ENCODE peak calls at places on chromosome 1, in five cellular contexts. L, O, X, A and W are unnamed samples.

GRCh38 chr1:208910161-208910560 is 666.0 kb upstream of the PLXNA2 start:
- DNase-seq in L (no peak), O (no peak), X (no peak), A (no peak), W (no peak)

GRCh38 chr1:84259376-84259775 is 42.1 kb upstream of the SAMD13 start:
- DNase-seq in L (no peak), O (no peak), X (no peak), A (no peak), W (no peak)

GRCh38 chr1:100699744-100700143 is 19.8 kb upstream of the VCAM1 start:
- DNase-seq in L (peak; percentile 74), O (no peak), X (no peak), A (no peak), W (no peak)

GRCh38 chr1:111904478-111905218 is 84.8 kb downstream of the KCND3 start:
- DNase-seq in L (no peak), O (peak; percentile 45), X (peak; percentile 53), A (no peak), W (no peak)

GRCh38 chr1:221777434-221778072 is 35.7 kb upstream of the DUSP10 start:
- DNase-seq in L (no peak), O (no peak), X (no peak), A (no peak), W (no peak)

GRCh38 chr1:57470028-57470427 is 46.2 kb upstream of the DAB1 start:
- DNase-seq in L (no peak), O (no peak), X (no peak), A (no peak), W (peak; percentile 30)

GRCh38 chr1:113253979-113254378 is 136.3 kb upstream of the MAGI3 start:
- DNase-seq in L (no peak), O (no peak), X (no peak), A (no peak), W (no peak)

GRCh38 chr1:55015731-55016620 is 17.2 kb downstream of the BSND start:
- DNase-seq in L (no peak), O (no peak), X (no peak), A (no peak), W (no peak)

GRCh38 chr1:151006331-151007052 is at the start of gene MINDY1:
- DNase-seq in L (peak; percentile 96), O (peak; percentile 84), X (peak; percentile 75), A (peak; percentile 33), W (peak; percentile 82)

GRCh38 chr1:16006552-16007485 is 2.8 kb downstream of the SRARP start:
- DNase-seq in L (no peak), O (peak; percentile 31), X (no peak), A (no peak), W (no peak)

GRCh38 chr1:202283379-202283844 is 58.3 kb downstream of the UBE2T start:
- DNase-seq in L (peak; percentile 87), O (no peak), X (no peak), A (no peak), W (peak; percentile 77)

GRCh38 chr1:36804669-36805314 is 229.5 kb downstream of the GRIK3 start:
- DNase-seq in L (no peak), O (no peak), X (no peak), A (no peak), W (no peak)

GRCh38 chr1:161166669-161167548 is 683 bp downstream of the PPOX start:
- DNase-seq in L (peak; percentile 35), O (peak; percentile 52), X (no peak), A (no peak), W (peak; percentile 16)

GRCh38 chr1:85200367-85200869 is 398 bp downstream of the SYDE2 start:
- DNase-seq in L (peak; percentile 39), O (peak; percentile 50), X (peak; percentile 36), A (no peak), W (peak; percentile 29)

GRCh38 chr1:233319272-233319671 is 8.3 kb upstream of the MAP3K21 start:
- DNase-seq in L (no peak), O (no peak), X (no peak), A (no peak), W (no peak)

GRCh38 chr1:16083486-16083885 is 10.0 kb upstream of the FAM131C start:
- DNase-seq in L (no peak), O (no peak), X (no peak), A (no peak), W (no peak)

GRCh38 chr1:10653370-10654125 is 142.9 kb downstream of the CASZ1 start:
- DNase-seq in L (no peak), O (no peak), X (no peak), A (no peak), W (no peak)

GRCh38 chr1:10651377-10651776 is 145.1 kb downstream of the CASZ1 start:
- DNase-seq in L (no peak), O (peak; percentile 72), X (no peak), A (no peak), W (no peak)

GRCh38 chr1:10652626-10653025 is 143.8 kb downstream of the CASZ1 start:
- DNase-seq in L (no peak), O (no peak), X (no peak), A (no peak), W (no peak)

GRCh38 chr1:10650591-10651216 is 145.7 kb downstream of the CASZ1 start:
- DNase-seq in L (no peak), O (no peak), X (no peak), A (no peak), W (no peak)

DNA sequence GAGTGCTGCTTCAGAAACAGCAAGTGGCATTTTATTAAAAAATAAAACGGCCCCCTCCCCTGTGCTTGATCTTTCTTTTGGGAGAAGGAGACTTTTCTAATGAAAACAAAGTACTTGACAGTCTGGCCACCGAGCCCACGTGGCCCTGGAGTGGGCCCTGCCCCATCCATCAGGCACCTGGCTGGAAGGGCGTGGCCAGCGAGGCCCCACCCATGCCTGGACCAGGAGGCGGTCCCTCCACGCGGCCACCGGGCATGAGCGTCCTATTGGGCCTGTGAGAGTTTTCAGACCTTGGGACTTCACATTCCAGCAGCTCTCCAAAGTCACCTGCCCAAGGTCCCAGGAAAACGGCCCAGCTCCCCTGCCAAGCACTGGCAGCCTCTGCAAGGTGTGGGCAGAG is 144.7 kb downstream of the CASZ1 start:
- DNase-seq in L (no peak), O (peak; percentile 77), X (no peak), A (no peak), W (no peak)
- H2AFZ ChIP-seq in L (no peak overlapping the region), O (no peak overlapping the region), X (peak overlapping the region; percentile 82), A (no peak overlapping the region), W (no peak overlapping the region)

DNA sequence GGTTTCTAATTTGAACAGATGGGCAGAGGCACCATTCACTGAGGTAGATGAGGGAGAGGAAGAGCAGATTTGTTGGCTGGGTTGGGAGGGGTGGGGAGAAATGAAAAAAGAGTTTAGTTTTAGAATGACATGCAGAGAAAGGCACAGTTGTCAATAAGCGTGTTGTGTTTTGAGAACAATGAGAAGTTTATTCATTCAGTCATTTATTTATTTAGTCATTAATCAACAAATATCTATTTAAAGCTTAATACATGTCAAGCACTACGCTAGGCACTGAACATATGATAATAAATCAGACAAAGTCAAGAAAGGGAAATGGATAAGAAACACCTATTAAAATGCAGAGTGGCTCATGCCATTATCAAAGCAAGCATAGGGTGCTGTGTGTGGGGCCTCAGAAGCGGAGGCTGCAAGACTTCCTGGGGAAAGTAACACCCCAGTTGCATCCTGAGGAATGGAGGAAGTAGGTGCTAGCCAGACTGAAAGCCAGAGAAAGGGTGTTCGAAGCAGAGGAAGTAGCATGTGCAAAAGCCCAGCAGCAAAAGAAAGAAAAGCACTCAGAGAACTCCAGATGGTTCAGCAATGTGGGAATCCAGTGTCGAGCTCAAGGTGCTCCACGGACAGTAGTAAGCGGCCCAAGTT is 114.1 kb downstream of the RNF220 start:
- DNase-seq in L (no peak), O (no peak), X (no peak), A (no peak), W (no peak)
- H3K18ac ChIP-seq in L (no peak overlapping the region), O (no peak overlapping the region), X (no peak overlapping the region), A (no peak overlapping the region), W (no peak overlapping the region)

GRCh38 chr1:179923044-179923443 is 31.6 kb upstream of the CEP350 start:
- DNase-seq in L (no peak), O (no peak), X (no peak), A (no peak), W (no peak)
- H2BK12ac ChIP-seq in L (no peak overlapping the region), O (no peak overlapping the region), X (no peak overlapping the region), A (no peak overlapping the region), W (no peak overlapping the region)

DNA sequence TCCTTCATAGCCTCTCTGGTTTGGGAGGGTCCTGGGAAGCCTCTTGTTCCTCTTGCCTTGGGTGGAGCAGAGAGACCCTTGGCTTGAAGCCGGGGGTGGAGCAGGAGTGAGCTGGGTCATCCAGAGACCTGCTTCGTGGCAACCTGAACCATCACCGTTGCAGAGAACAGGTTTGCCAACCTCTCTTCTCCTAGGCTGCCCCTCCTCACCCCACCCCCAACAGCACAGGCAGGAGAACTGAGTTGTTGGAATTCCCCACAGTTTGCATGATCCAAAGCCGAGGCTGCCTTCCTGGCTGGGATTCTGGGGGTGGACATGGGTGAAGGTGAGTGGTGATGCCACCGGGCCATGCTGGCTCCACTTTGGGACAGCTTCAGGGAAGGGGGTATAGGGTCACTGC is 2.2 kb downstream of the WNT4 start:
- DNase-seq in L (no peak), O (no peak), X (no peak), A (no peak), W (no peak)
- H2AFZ ChIP-seq in L (no peak overlapping the region), O (no peak overlapping the region), X (no peak overlapping the region), A (no peak overlapping the region), W (no peak overlapping the region)

DNA sequence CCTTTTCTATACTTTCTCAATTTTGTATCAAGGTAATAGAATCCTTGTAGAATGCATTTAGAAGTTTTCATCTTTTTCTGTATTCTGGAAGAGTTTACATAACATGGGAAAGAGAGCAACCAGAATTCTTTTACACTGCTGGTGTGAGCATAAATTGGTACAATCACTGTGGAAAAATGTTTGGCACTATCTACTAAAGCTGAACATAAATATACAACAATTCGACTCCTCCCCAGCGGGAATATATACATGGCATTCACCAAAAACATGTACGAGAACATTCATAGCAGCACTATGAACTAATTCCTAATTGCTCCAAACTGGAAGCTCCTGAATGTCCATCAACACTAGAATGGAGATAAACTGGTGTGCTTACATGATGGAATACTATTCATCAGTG is 1.8 kb upstream of the ACBD6 start:
- DNase-seq in L (peak; percentile 25), O (no peak), X (no peak), A (no peak), W (peak; percentile 54)
- H3K18ac ChIP-seq in L (no peak overlapping the region), O (no peak overlapping the region), X (no peak overlapping the region), A (no peak overlapping the region), W (no peak overlapping the region)

GRCh38 chr1:65940131-65940530 is 147.4 kb downstream of the PDE4B start:
- DNase-seq in L (no peak), O (no peak), X (no peak), A (no peak), W (no peak)
- H2BK12ac ChIP-seq in L (no peak overlapping the region), O (no peak overlapping the region), X (no peak overlapping the region), A (no peak overlapping the region), W (no peak overlapping the region)

DNA sequence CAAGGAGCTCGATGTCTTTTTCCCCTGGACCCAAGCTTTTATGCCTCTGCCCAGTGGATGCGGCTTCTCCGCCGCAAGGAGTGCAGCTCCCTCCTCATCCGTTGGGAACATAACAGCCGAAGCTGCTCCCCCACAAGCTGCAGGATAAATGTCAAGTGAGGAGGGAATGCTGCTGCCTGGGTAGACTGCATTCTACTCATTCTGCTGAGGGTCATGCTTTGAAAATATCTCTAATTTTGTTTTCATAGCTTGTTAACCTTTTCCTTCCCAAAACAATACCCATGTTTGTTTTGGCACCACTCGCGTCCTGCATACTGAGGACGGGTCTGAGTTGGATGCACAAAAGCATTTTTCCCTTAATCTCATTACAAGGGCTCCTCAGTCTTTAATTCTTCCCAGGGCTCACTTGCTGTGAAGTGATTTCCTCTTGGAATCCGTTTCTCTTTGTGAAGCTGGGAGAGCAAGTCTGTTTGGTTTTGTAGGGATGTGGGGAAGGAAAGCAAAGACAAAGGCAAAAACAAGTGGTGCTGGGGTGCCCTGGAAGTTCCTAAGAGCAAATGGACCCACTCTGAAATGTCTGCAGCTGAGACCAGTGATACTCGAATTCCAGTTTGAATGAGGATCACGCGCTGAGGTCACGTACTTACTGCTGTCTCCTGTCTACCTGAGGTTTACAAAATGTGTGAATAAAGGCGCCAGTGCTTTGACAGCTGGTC is 134.0 kb upstream of the IRF2BP2 start:
- DNase-seq in L (no peak), O (no peak), X (peak; percentile 86), A (no peak), W (peak; percentile 13)
- H2AFZ ChIP-seq in L (no peak overlapping the region), O (peak overlapping the region; percentile 52), X (peak overlapping the region; percentile 80), A (peak overlapping the region; percentile 54), W (peak overlapping the region; percentile 50)